ENCODE peak calls at places on chromosomes 12 and 14, in four cellular contexts. E is stimulated activated CD8-positive, alpha-beta memory T cell treated with anti-CD3 and anti-CD28 coated beads, Interleukin-7, amount 100 ng/mL, for 1 hour; F is CD4-positive, CD25-positive, alpha-beta regulatory T cell; Z is activated CD8-positive, alpha-beta memory T cell treated with anti-CD3 and anti-CD28 coated beads, Interleukin-2, amount 50 U/mL, for 48 hours. N is an unnamed sample.

GRCh38 chr14:104313674-104314073 is 175.3 kb downstream of the KIF26A start:
- DNase-seq in E (no peak), F (no peak), Z (no peak), N (no peak)

GRCh38 chr14:61042220-61042619 is 61.2 kb downstream of the SLC38A6 start:
- DNase-seq in E (no peak), F (no peak), Z (no peak), N (no peak)

GRCh38 chr12:14452865-14453264 is 87.4 kb downstream of the ATF7IP start:
- DNase-seq in E (no peak), F (no peak), Z (no peak), N (no peak)

GRCh38 chr14:61188196-61188595 is 92.9 kb downstream of the TMEM30B start:
- DNase-seq in E (no peak), F (no peak), Z (no peak), N (no peak)

GRCh38 chr12:6310771-6311610 is 509 bp downstream of the PLEKHG6 start:
- DNase-seq in E (no peak), F (no peak), Z (no peak), N (no peak)

GRCh38 chr12:14989790-14990189 is 16.9 kb downstream of the PDE6H start:
- DNase-seq in E (no peak), F (no peak), Z (no peak), N (no peak)

GRCh38 chr14:77862154-77862783 is 62.4 kb downstream of the ADCK1 start:
- DNase-seq in E (peak; percentile 52), F (peak; percentile 46), Z (peak; percentile 97), N (no peak)

GRCh38 chr12:63151061-63151897 is at the start of gene AVPR1A:
- DNase-seq in E (no peak), F (no peak), Z (peak; percentile 48), N (peak; percentile 15)

GRCh38 chr14:89004195-89004594 is 179.7 kb downstream of the TTC8 start:
- DNase-seq in E (no peak), F (no peak), Z (no peak), N (no peak)

GRCh38 chr12:76611533-76611932 is 52.0 kb upstream of the OSBPL8 start:
- DNase-seq in E (no peak), F (no peak), Z (no peak), N (peak; percentile 83)

GRCh38 chr12:31342314-31342713 is 16.4 kb upstream of the SINHCAF start:
- DNase-seq in E (no peak), F (no peak), Z (no peak), N (no peak)

GRCh38 chr14:65302571-65303184 is 109.9 kb upstream of the FUT8 start:
- DNase-seq in E (no peak), F (no peak), Z (peak; percentile 76), N (no peak)

GRCh38 chr14:79137836-79138235 is 967.7 kb downstream of the NRXN3 start:
- DNase-seq in E (no peak), F (no peak), Z (no peak), N (no peak)

N was measured in Caki2.